ENCODE peak calls at places on chromosomes 11 and 22, in ten cellular contexts. H is stimulated activated CD4-positive, alpha-beta T cell treated with anti-CD3 and anti-CD28 coated beads, Interleukin-4, amount 100 ng/mL, for 48 hours; M is activated CD4-positive, alpha-beta T cell treated with anti-CD3 and anti-CD28 coated beads, Interleukin-2, amount 50 U/mL, for 48 hours; X is transverse colon; A is HT1080; P is A172; S is lower leg skin; U is epithelial cell of prostate; N is AG10803; C is HFFc6. I is an unnamed sample.

GRCh38 chr22:24434472-24435322 is 7.3 kb downstream of the ADORA2A start:
- DNase-seq in H (peak), M (peak), X (peak), A (no peak), P (no peak), S (no peak), U (no peak), N (no peak), C (no peak), I (no peak)

GRCh38 chr11:2808850-2809847 is 76.4 kb downstream of the CDKN1C start:
- DNase-seq in H (no peak), M (no peak), X (peak), A (no peak), P (no peak), S (no peak), U (no peak), N (no peak), C (no peak), I (no peak)

GRCh38 chr11:78940500-78941225 is 366.0 kb upstream of the NARS2 start:
- DNase-seq in H (no peak), M (no peak), X (no peak), A (peak), P (no peak), S (no peak), U (no peak), N (no peak), C (no peak), I (no peak)

GRCh38 chr11:83456075-83456474 is 169.9 kb upstream of the CCDC90B start:
- DNase-seq in H (no peak), M (no peak), X (no peak), A (no peak), P (no peak), S (no peak), U (no peak), N (no peak), C (no peak), I (no peak)

GRCh38 chr22:31646186-31647019 is 15.6 kb downstream of the PISD start:
- DNase-seq in H (peak), M (peak), X (no peak), A (peak), P (peak), S (no peak), U (peak), N (peak), C (peak), I (peak)

GRCh38 chr22:47634342-47634741 is 871.9 kb downstream of the TBC1D22A start:
- DNase-seq in H (no peak), M (no peak), X (no peak), A (no peak), P (no peak), S (no peak), U (no peak), N (no peak), C (no peak), I (no peak)

GRCh38 chr11:60764879-60765278 is 8.2 kb downstream of the MS4A15 start:
- DNase-seq in H (no peak), M (no peak), X (no peak), A (no peak), P (peak), S (no peak), U (no peak), N (no peak), C (no peak), I (no peak)

GRCh38 chr22:11253000-11253511 is 4274.9 kb upstream of the OR11H1 start:
- DNase-seq in H (no peak), M (no peak), X (no peak), A (no peak), P (no peak), S (no peak), U (no peak), N (no peak), C (no peak), I (no peak)

GRCh38 chr22:26033071-26033470 is 136.2 kb upstream of the SEZ6L start:
- DNase-seq in H (no peak), M (no peak), X (no peak), A (no peak), P (no peak), S (no peak), U (no peak), N (no peak), C (no peak), I (no peak)

GRCh38 chr11:65445101-65445603 is 22.6 kb downstream of the NEAT1 start:
- DNase-seq in H (no peak), M (no peak), X (no peak), A (no peak), P (peak), S (no peak), U (no peak), N (peak), C (no peak), I (no peak)

GRCh38 chr11:121520243-121521144 is 67.7 kb upstream of the SORL1-AS1 start:
- DNase-seq in H (no peak), M (no peak), X (no peak), A (peak), P (no peak), S (no peak), U (no peak), N (peak), C (peak), I (no peak)

GRCh38 chr22:46054091-46054877 is 77.3 kb upstream of the WNT7B start:
- DNase-seq in H (no peak), M (no peak), X (peak), A (peak), P (peak), S (peak), U (no peak), N (peak), C (peak), I (no peak)

GRCh38 chr11:60868682-60869450 is 1.5 kb downstream of the ZP1 start:
- DNase-seq in H (no peak), M (no peak), X (no peak), A (no peak), P (no peak), S (no peak), U (no peak), N (no peak), C (no peak), I (no peak)

GRCh38 chr22:30104501-30105156 is 24.4 kb downstream of the HORMAD2 start:
- DNase-seq in H (no peak), M (no peak), X (no peak), A (peak), P (no peak), S (no peak), U (no peak), N (peak), C (no peak), I (no peak)

GRCh38 chr11:32895471-32895870 is 2.9 kb downstream of the QSER1 start:
- DNase-seq in H (no peak), M (no peak), X (no peak), A (no peak), P (no peak), S (no peak), U (no peak), N (no peak), C (no peak), I (no peak)

GRCh38 chr11:77084581-77085191 is 17.9 kb downstream of the CAPN5 start:
- DNase-seq in H (no peak), M (no peak), X (peak), A (no peak), P (no peak), S (no peak), U (no peak), N (no peak), C (no peak), I (no peak)

GRCh38 chr11:69138265-69138664 is 17.5 kb upstream of the SMIM38 start:
- DNase-seq in H (no peak), M (no peak), X (no peak), A (peak), P (peak), S (no peak), U (peak), N (peak), C (peak), I (peak)

GRCh38 chr11:65931773-65932557 is 12.7 kb downstream of the DRAP1 start:
- DNase-seq in H (no peak), M (no peak), X (no peak), A (no peak), P (no peak), S (no peak), U (no peak), N (no peak), C (no peak), I (no peak)

GRCh38 chr11:77126861-77127673 is 979 bp upstream of the MYO7A start:
- DNase-seq in H (peak), M (peak), X (peak), A (peak), P (no peak), S (no peak), U (no peak), N (no peak), C (no peak), I (peak)

I was measured in H54.